ENCODE peak calls at places on chromosomes 7 and 10, in seven cellular contexts. V is activated effector memory CD4-positive, alpha-beta T cell treated with anti-CD3 and anti-CD28 coated beads, Interleukin-2, amount 50 U/mL, for 16 hours; J is activated T-cell treated with anti-CD3 and anti-CD28 coated beads for 1 hour; P is NAMALWA; Y is SW 1271; N is HEK293T; I is NK-92 treated with Interleukin-12 subunit alpha and Interleukin-12 subunit beta, amount 100 ng/mL, for 24 hours. C is an unnamed sample.

GRCh38 chr7:132451161-132451560 is 125.1 kb downstream of the PLXNA4 start:
- DNase-seq in Y (no peak), N (no peak), P (no peak), J (no peak), V (no peak), I (peak), C (no peak)

GRCh38 chr7:27176343-27176731 is 2.2 kb upstream of the HOXA10 start:
- DNase-seq in I (no peak), Y (no peak), V (peak), N (no peak), J (no peak), P (no peak), C (no peak)

GRCh38 chr10:124126711-124127385 is 33.5 kb upstream of the CHST15 start:
- DNase-seq in V (no peak), P (no peak), N (no peak), Y (no peak), I (no peak), J (no peak), C (no peak)

GRCh38 chr10:125085281-125085680 is 75.1 kb downstream of the CTBP2 start:
- DNase-seq in V (no peak), Y (no peak), J (no peak), N (no peak), I (no peak), P (no peak), C (no peak)

GRCh38 chr7:1939434-1940401 is 269.6 kb downstream of the ELFN1 start:
- DNase-seq in P (peak), N (no peak), J (peak), V (peak), I (peak), Y (no peak), C (no peak)

GRCh38 chr10:128400564-128400963 is 274.3 kb upstream of the MKI67 start:
- DNase-seq in J (no peak), P (no peak), N (no peak), V (no peak), I (no peak), Y (no peak), C (no peak)

GRCh38 chr10:46299531-46300366 is 13.0 kb downstream of the ANTXRL start:
- DNase-seq in V (no peak), N (no peak), Y (no peak), P (peak), J (no peak), I (no peak), C (no peak)

GRCh38 chr7:80724249-80724871 is 85.9 kb downstream of the CD36 start:
- DNase-seq in P (no peak), N (no peak), I (no peak), J (no peak), V (no peak), Y (no peak), C (no peak)

GRCh38 chr7:3691478-3692151 is 390.6 kb downstream of the SDK1 start:
- DNase-seq in P (no peak), V (no peak), J (no peak), I (no peak), Y (no peak), N (no peak), C (no peak)

GRCh38 chr7:69906309-69906995 is 308.2 kb downstream of the AUTS2 start:
- DNase-seq in Y (no peak), I (peak), P (peak), V (no peak), J (no peak), N (no peak), C (no peak)

GRCh38 chr10:93180402-93181040 is 106.8 kb downstream of the CYP26A1 start:
- DNase-seq in I (no peak), P (no peak), J (no peak), Y (no peak), V (no peak), N (no peak), C (no peak)

GRCh38 chr10:35492387-35493195 is 112.5 kb upstream of the GJD4 start:
- DNase-seq in Y (no peak), V (no peak), J (no peak), N (no peak), P (no peak), I (no peak), C (no peak)

GRCh38 chr7:91293840-91294239 is 29.6 kb downstream of the FZD1 start:
- DNase-seq in J (no peak), Y (no peak), V (no peak), I (no peak), P (no peak), N (no peak), C (no peak)

GRCh38 chr7:44608916-44609648 is 2.7 kb downstream of the OGDH start:
- DNase-seq in N (no peak), Y (no peak), P (no peak), I (no peak), V (no peak), J (no peak), C (no peak)

GRCh38 chr10:22345301-22346086 is at the start of gene SPAG6:
- DNase-seq in J (no peak), Y (no peak), N (no peak), I (no peak), P (no peak), V (peak), C (no peak)

GRCh38 chr7:92808635-92809034 is 27.7 kb downstream of the CDK6 start:
- DNase-seq in Y (no peak), P (no peak), N (no peak), V (no peak), I (no peak), J (no peak), C (no peak)

GRCh38 chr10:127527891-127528290 is 21.2 kb upstream of the NPS start:
- DNase-seq in Y (no peak), J (no peak), P (no peak), V (no peak), I (no peak), N (no peak), C (no peak)

GRCh38 chr10:16909961-16910794 is 93.0 kb upstream of the RSU1 start:
- DNase-seq in I (no peak), J (no peak), N (no peak), Y (no peak), P (no peak), V (no peak), C (no peak)

GRCh38 chr7:114976666-114977065 is 54.8 kb downstream of the MDFIC start:
- DNase-seq in V (no peak), J (no peak), I (no peak), P (no peak), N (no peak), Y (no peak), C (no peak)

GRCh38 chr7:106062006-106062405 is 50.1 kb downstream of the SYPL1 start:
- DNase-seq in V (no peak), N (no peak), J (no peak), Y (no peak), I (no peak), P (no peak), C (no peak)

GRCh38 chr10:15491856-15492255 is 120.8 kb upstream of the FAM171A1 start:
- DNase-seq in P (no peak), I (no peak), V (no peak), N (no peak), J (no peak), Y (no peak), C (no peak)

GRCh38 chr10:17512341-17513001 is 58.1 kb upstream of the ST8SIA6 start:
- DNase-seq in P (no peak), V (no peak), I (no peak), Y (peak), J (no peak), N (no peak), C (no peak)